ENCODE peak calls at places on chromosomes 7 and 10, in eight cellular contexts. S is CD4-positive, CD25-positive, alpha-beta regulatory T cell; G is lower leg skin; I is breast epithelium; M is HTR-8/SVneo; C is ELR; Q is Right ventricle myocardium superior; E is HFFc6. F is an unnamed sample.

GRCh38 chr10:805635-806305 is 116.3 kb upstream of the DIP2C start:
- DNase-seq in S (no peak), G (peak; percentile 81), I (no peak), M (no peak), C (no peak), Q (no peak), E (no peak), F (no peak)

GRCh38 chr10:51960494-51960895 is 261.1 kb upstream of the CSTF2T start:
- DNase-seq in S (no peak), G (no peak), I (no peak), M (peak; percentile 10), C (peak; percentile 58), Q (no peak), E (peak; percentile 53), F (no peak)

GRCh38 chr10:27637601-27638000 is 108.0 kb downstream of the MKX start:
- DNase-seq in S (no peak), G (no peak), I (no peak), M (no peak), C (no peak), Q (no peak), E (no peak), F (no peak)

GRCh38 chr7:141702047-141702567 is at the start of gene DENND11:
- DNase-seq in S (peak; percentile 51), G (no peak), I (no peak), M (peak; percentile 28), C (peak; percentile 50), Q (peak; percentile 67), E (no peak), F (peak; percentile 66)

GRCh38 chr10:88395677-88396076 is 187.4 kb downstream of the RNLS start:
- DNase-seq in S (no peak), G (no peak), I (no peak), M (no peak), C (peak; percentile 34), Q (no peak), E (peak; percentile 28), F (no peak)

GRCh38 chr7:1668932-1669485 is 1.1 kb upstream of the ELFN1 start:
- DNase-seq in S (no peak), G (peak; percentile 76), I (no peak), M (no peak), C (no peak), Q (no peak), E (no peak), F (no peak)

GRCh38 chr7:79185605-79186004 is 267.9 kb downstream of the MAGI2 start:
- DNase-seq in S (no peak), G (no peak), I (no peak), M (no peak), C (no peak), Q (no peak), E (no peak), F (no peak)

GRCh38 chr10:69846252-69847000 is 44.7 kb downstream of the COL13A1 start:
- DNase-seq in S (no peak), G (no peak), I (no peak), M (no peak), C (no peak), Q (no peak), E (no peak), F (no peak)

GRCh38 chr7:71482284-71482683 is 350.3 kb downstream of the GALNT17 start:
- DNase-seq in S (no peak), G (no peak), I (no peak), M (no peak), C (no peak), Q (no peak), E (no peak), F (no peak)

GRCh38 chr7:105691692-105692564 is 110.6 kb upstream of the EFCAB10 start:
- DNase-seq in S (peak; percentile 75), G (peak; percentile 91), I (peak; percentile 77), M (peak; percentile 48), C (peak; percentile 56), Q (peak; percentile 72), E (peak; percentile 71), F (peak; percentile 84)

GRCh38 chr10:58044072-58044471 is 223.6 kb downstream of the IPMK start:
- DNase-seq in S (no peak), G (no peak), I (no peak), M (peak; percentile 10), C (peak; percentile 94), Q (no peak), E (peak; percentile 94), F (no peak)

GRCh38 chr7:29483219-29484104 is 80.2 kb upstream of the PRR15 start:
- DNase-seq in S (no peak), G (no peak), I (no peak), M (no peak), C (no peak), Q (no peak), E (no peak), F (no peak)

GRCh38 chr10:47049906-47050305 is 138.7 kb downstream of the PTPN20 start:
- DNase-seq in S (no peak), G (peak; percentile 84), I (no peak), M (no peak), C (no peak), Q (no peak), E (no peak), F (no peak)

GRCh38 chr7:115005942-115006341 is 84.0 kb downstream of the MDFIC start:
- DNase-seq in S (no peak), G (no peak), I (no peak), M (no peak), C (no peak), Q (no peak), E (no peak), F (no peak)

GRCh38 chr7:150901160-150902035 is 49.1 kb downstream of the AOC1 start:
- DNase-seq in S (no peak), G (no peak), I (no peak), M (no peak), C (no peak), Q (no peak), E (no peak), F (no peak)

GRCh38 chr7:140390466-140391190 is 7.7 kb downstream of the SLC37A3 start:
- DNase-seq in S (no peak), G (no peak), I (no peak), M (no peak), C (no peak), Q (no peak), E (no peak), F (no peak)

GRCh38 chr10:118568327-118568848 is 27.1 kb downstream of the PRLHR start:
- DNase-seq in S (peak; percentile 44), G (no peak), I (no peak), M (peak; percentile 36), C (peak; percentile 74), Q (no peak), E (peak; percentile 51), F (peak; percentile 65)

GRCh38 chr10:50629495-50630122 is 5.9 kb upstream of the SGMS1 start:
- DNase-seq in S (no peak), G (no peak), I (no peak), M (no peak), C (no peak), Q (no peak), E (no peak), F (no peak)

GRCh38 chr10:47404446-47404845 is 20.4 kb upstream of the ZNF488 start:
- DNase-seq in S (no peak), G (peak; percentile 79), I (no peak), M (no peak), C (no peak), Q (no peak), E (no peak), F (no peak)

GRCh38 chr7:32335107-32335506 is 155.1 kb downstream of the LSM5 start:
- DNase-seq in S (no peak), G (no peak), I (no peak), M (peak; percentile 18), C (peak; percentile 92), Q (no peak), E (no peak), F (no peak)

GRCh38 chr10:126420571-126421275 is 32.4 kb upstream of the ADAM12 start:
- DNase-seq in S (no peak), G (no peak), I (no peak), M (no peak), C (no peak), Q (no peak), E (no peak), F (no peak)

GRCh38 chr7:155322530-155322929 is 24.9 kb downstream of the INSIG1 start:
- DNase-seq in S (no peak), G (peak; percentile 60), I (no peak), M (no peak), C (no peak), Q (no peak), E (peak; percentile 8), F (no peak)

GRCh38 chr7:95871078-95871848 is 98.9 kb downstream of the DYNC1I1 start:
- DNase-seq in S (no peak), G (no peak), I (no peak), M (peak; percentile 22), C (peak; percentile 50), Q (no peak), E (peak; percentile 22), F (no peak)

GRCh38 chr7:21253740-21254687 is 173.9 kb upstream of the SP4 start:
- DNase-seq in S (no peak), G (no peak), I (no peak), M (peak; percentile 42), C (peak; percentile 60), Q (no peak), E (peak; percentile 19), F (no peak)